ENCODE peak calls at places on chromosomes 2 and 18, in nine cellular contexts. V is tibial artery, A is MCF 10A, Y is C1 segment of cervical spinal cord, G is mucosa of gallbladder, U is EL, Z is HTR-8/SVneo, T is AG04450, P is globus pallidus. B is an unnamed sample.

GRCh38 chr18:9290171-9290570 is 44.4 kb upstream of the TWSG1 start:
- DNase-seq in V (no peak), U (no peak), G (no peak), P (no peak), T (peak), Y (no peak), Z (no peak), A (no peak), B (no peak)

GRCh38 chr2:113124181-113124961 is 3.0 kb upstream of the IL1RN start:
- DNase-seq in Z (no peak), U (peak), A (peak), Y (no peak), G (peak), V (no peak), P (peak), T (no peak), B (peak)

GRCh38 chr2:70132244-70133126 is 45.2 kb downstream of the PCBP1 start:
- DNase-seq in Z (no peak), A (peak), V (peak), U (peak), G (no peak), P (peak), Y (no peak), T (no peak), B (peak)

GRCh38 chr2:46334389-46335345 is 37.5 kb downstream of the EPAS1 start:
- DNase-seq in G (no peak), T (peak), Z (peak), U (peak), V (no peak), A (peak), P (no peak), Y (no peak), B (peak)

GRCh38 chr18:8260319-8260718 is 348.9 kb upstream of the RAB12 start:
- DNase-seq in P (peak), Z (no peak), T (no peak), U (peak), V (no peak), Y (no peak), G (no peak), A (peak), B (peak)

GRCh38 chr2:146004470-146004869 is 1484.6 kb upstream of the ZEB2 start:
- DNase-seq in Y (no peak), V (no peak), G (no peak), T (peak), U (peak), A (peak), P (no peak), Z (no peak), B (peak)

GRCh38 chr2:220880623-220881022 is 691.5 kb downstream of the EPHA4 start:
- DNase-seq in Y (no peak), U (no peak), A (no peak), G (no peak), T (no peak), Z (no peak), V (no peak), P (no peak), B (no peak)

GRCh38 chr18:79964330-79965118 is at the start of gene HSBP1L1:
- DNase-seq in T (no peak), G (peak), V (no peak), Y (no peak), A (peak), P (no peak), Z (no peak), U (peak), B (peak)

GRCh38 chr2:15115786-15116185 is 445.3 kb downstream of the NBAS start:
- DNase-seq in V (no peak), U (no peak), P (no peak), G (no peak), Y (no peak), T (no peak), A (no peak), Z (no peak), B (no peak)

GRCh38 chr2:84919885-84920580 is 14.6 kb downstream of the TMSB10 start:
- DNase-seq in A (peak), Y (no peak), P (no peak), G (peak), V (peak), T (peak), U (peak), Z (peak), B (peak)

GRCh38 chr18:60448487-60449267 is 76.1 kb upstream of the MC4R start:
- DNase-seq in P (no peak), Y (no peak), T (no peak), V (no peak), Z (no peak), A (no peak), U (no peak), G (no peak), B (no peak)

GRCh38 chr2:223508372-223508771 is 93.8 kb downstream of the SCG2 start:
- DNase-seq in U (no peak), G (no peak), P (no peak), Z (no peak), V (no peak), Y (no peak), T (no peak), A (no peak), B (peak)

GRCh38 chr2:229780856-229781773 is 66.8 kb upstream of the DNER start:
- DNase-seq in P (peak), A (peak), G (no peak), Y (no peak), Z (peak), V (no peak), T (peak), U (peak), B (peak)

GRCh38 chr2:26344581-26345283 is 1.2 kb upstream of the SELENOI start:
- DNase-seq in P (peak), G (peak), T (no peak), V (no peak), U (peak), A (peak), Z (no peak), Y (no peak), B (peak)

GRCh38 chr2:176088048-176088936 is 4.2 kb upstream of the HOXD13 start:
- DNase-seq in P (peak), T (no peak), A (peak), U (peak), Y (no peak), G (peak), V (peak), Z (peak), B (peak)

GRCh38 chr18:2240311-2240705 is 331.0 kb downstream of the METTL4 start:
- DNase-seq in T (peak), Z (no peak), P (no peak), Y (no peak), V (no peak), U (peak), G (no peak), A (no peak), B (peak)

GRCh38 chr2:215361211-215361875 is 49.5 kb downstream of the ATIC start:
- DNase-seq in Y (no peak), A (no peak), V (no peak), T (no peak), G (no peak), P (no peak), U (no peak), Z (no peak), B (no peak)

GRCh38 chr18:62678847-62679535 is 36.4 kb upstream of the PHLPP1 start:
- DNase-seq in G (no peak), Z (no peak), Y (no peak), T (no peak), U (no peak), P (no peak), A (no peak), V (no peak), B (no peak)

GRCh38 chr18:77993188-77993981 is 743.7 kb downstream of the GALR1 start:
- DNase-seq in U (no peak), Y (no peak), P (no peak), G (no peak), Z (no peak), A (no peak), T (no peak), V (no peak), B (no peak)

GRCh38 chr18:33928226-33928625 is 296.5 kb downstream of the NOL4 start:
- DNase-seq in Z (no peak), P (no peak), A (no peak), G (no peak), T (no peak), U (no peak), Y (no peak), V (no peak), B (no peak)

GRCh38 chr18:57803119-57803969 is at the start of gene ATP8B1:
- DNase-seq in U (peak), Z (peak), A (peak), Y (no peak), G (peak), P (no peak), V (peak), T (no peak), B (peak)

GRCh38 chr2:113275556-113276215 is 3.0 kb downstream of the PAX8 start:
- DNase-seq in Z (no peak), U (no peak), G (no peak), A (no peak), T (no peak), V (no peak), Y (no peak), P (no peak), B (no peak)

GRCh38 chr2:68368657-68369339 is 3.7 kb downstream of the PLEK start:
- DNase-seq in V (no peak), Z (no peak), T (peak), Y (no peak), G (no peak), P (no peak), A (peak), U (peak), B (peak)

GRCh38 chr2:111694690-111695089 is 189.3 kb downstream of the ANAPC1 start:
- DNase-seq in P (no peak), G (no peak), T (no peak), Y (no peak), V (peak), A (peak), Z (no peak), U (peak), B (peak)

GRCh38 chr2:35365859-35366258 is 989.7 kb upstream of the CRIM1 start:
- DNase-seq in G (no peak), Z (no peak), A (peak), T (no peak), P (no peak), U (peak), V (no peak), Y (no peak), B (peak)

GRCh38 chr2:12915792-12916191 is 199.1 kb downstream of the TRIB2 start:
- DNase-seq in Y (no peak), V (no peak), Z (no peak), G (no peak), A (peak), U (peak), P (no peak), T (no peak), B (peak)

GRCh38 chr18:45449761-45450227 is 165.5 kb upstream of the SLC14A2 start:
- DNase-seq in A (no peak), V (peak), Y (no peak), T (no peak), P (peak), G (peak), U (no peak), Z (no peak), B (no peak)

GRCh38 chr2:101474752-101475384 is at the start of gene RFX8:
- DNase-seq in T (peak), A (no peak), Y (no peak), P (no peak), Z (no peak), U (peak), V (no peak), G (no peak), B (no peak)

GRCh38 chr2:50514881-50515280 is 517.1 kb downstream of the NRXN1 start:
- DNase-seq in P (no peak), A (peak), Y (no peak), Z (no peak), T (no peak), G (no peak), U (no peak), V (no peak), B (no peak)

GRCh38 chr2:213934560-213934959 is 476.3 kb upstream of the VWC2L start:
- DNase-seq in V (no peak), P (no peak), G (no peak), T (no peak), Y (no peak), U (peak), A (peak), Z (no peak), B (peak)

B was measured in M059J.